ENCODE peak calls at places on chromosome 3, in ten cellular contexts. One of them, this sample, is unnamed.

GRCh38 chr3:122635789-122636188 is 44.9 kb upstream of the PARP14 start:
- DNase-seq in amniotic stem cell: no peak
- DNase-seq in GM10248: no peak
- DNase-seq in activated CD4-positive, CD25-positive, alpha-beta regulatory T cell treated with anti-CD3 and anti-CD28 coated beads, Interleukin-2, amount 50 U/mL, for 72 hours: no peak
- DNase-seq in NCI-H146: no peak
- DNase-seq in nephron progenitor cell: no peak
- DNase-seq in RCC 7860: no peak
- DNase-seq in left lobe of liver: no peak
- DNase-seq in NCI-H446: no peak
- DNase-seq in GM23248: peak
- DNase-seq in this sample: no peak

GRCh38 chr3:130981469-130981868 is 45.2 kb downstream of the ASTE1 start:
- DNase-seq in amniotic stem cell: no peak
- DNase-seq in GM10248: no peak
- DNase-seq in activated CD4-positive, CD25-positive, alpha-beta regulatory T cell treated with anti-CD3 and anti-CD28 coated beads, Interleukin-2, amount 50 U/mL, for 72 hours: no peak
- DNase-seq in NCI-H146: no peak
- DNase-seq in nephron progenitor cell: no peak
- DNase-seq in RCC 7860: no peak
- DNase-seq in left lobe of liver: no peak
- DNase-seq in NCI-H446: no peak
- DNase-seq in GM23248: no peak
- DNase-seq in this sample: no peak

GRCh38 chr3:58952128-58952917 is 97.5 kb downstream of the CFAP20DC start:
- DNase-seq in amniotic stem cell: no peak
- DNase-seq in GM10248: no peak
- DNase-seq in activated CD4-positive, CD25-positive, alpha-beta regulatory T cell treated with anti-CD3 and anti-CD28 coated beads, Interleukin-2, amount 50 U/mL, for 72 hours: no peak
- DNase-seq in NCI-H146: no peak
- DNase-seq in nephron progenitor cell: no peak
- DNase-seq in RCC 7860: peak
- DNase-seq in left lobe of liver: no peak
- DNase-seq in NCI-H446: no peak
- DNase-seq in GM23248: peak
- DNase-seq in this sample: no peak

GRCh38 chr3:41362638-41363559 is 163.6 kb downstream of the CTNNB1 start:
- DNase-seq in amniotic stem cell: no peak
- DNase-seq in GM10248: no peak
- DNase-seq in activated CD4-positive, CD25-positive, alpha-beta regulatory T cell treated with anti-CD3 and anti-CD28 coated beads, Interleukin-2, amount 50 U/mL, for 72 hours: no peak
- DNase-seq in NCI-H146: peak
- DNase-seq in nephron progenitor cell: no peak
- DNase-seq in RCC 7860: no peak
- DNase-seq in left lobe of liver: no peak
- DNase-seq in NCI-H446: no peak
- DNase-seq in GM23248: peak
- DNase-seq in this sample: no peak

GRCh38 chr3:48595526-48596121 is 495 bp upstream of the COL7A1 start:
- DNase-seq in amniotic stem cell: peak
- DNase-seq in GM10248: no peak
- DNase-seq in activated CD4-positive, CD25-positive, alpha-beta regulatory T cell treated with anti-CD3 and anti-CD28 coated beads, Interleukin-2, amount 50 U/mL, for 72 hours: no peak
- DNase-seq in NCI-H146: no peak
- DNase-seq in nephron progenitor cell: peak
- DNase-seq in RCC 7860: peak
- DNase-seq in left lobe of liver: no peak
- DNase-seq in NCI-H446: no peak
- DNase-seq in GM23248: peak
- DNase-seq in this sample: no peak

GRCh38 chr3:142660904-142661303 is 62.9 kb upstream of the TRPC1 start:
- DNase-seq in amniotic stem cell: no peak
- DNase-seq in GM10248: no peak
- DNase-seq in activated CD4-positive, CD25-positive, alpha-beta regulatory T cell treated with anti-CD3 and anti-CD28 coated beads, Interleukin-2, amount 50 U/mL, for 72 hours: no peak
- DNase-seq in NCI-H146: no peak
- DNase-seq in nephron progenitor cell: no peak
- DNase-seq in RCC 7860: no peak
- DNase-seq in left lobe of liver: no peak
- DNase-seq in NCI-H446: no peak
- DNase-seq in GM23248: no peak
- DNase-seq in this sample: no peak

GRCh38 chr3:127889976-127890650 is 24.9 kb upstream of the KBTBD12 start:
- DNase-seq in amniotic stem cell: no peak
- DNase-seq in GM10248: no peak
- DNase-seq in activated CD4-positive, CD25-positive, alpha-beta regulatory T cell treated with anti-CD3 and anti-CD28 coated beads, Interleukin-2, amount 50 U/mL, for 72 hours: no peak
- DNase-seq in NCI-H146: no peak
- DNase-seq in nephron progenitor cell: no peak
- DNase-seq in RCC 7860: no peak
- DNase-seq in left lobe of liver: no peak
- DNase-seq in NCI-H446: no peak
- DNase-seq in GM23248: peak
- DNase-seq in this sample: no peak

GRCh38 chr3:69838217-69838616 is 99.0 kb downstream of the MITF start:
- DNase-seq in amniotic stem cell: peak
- DNase-seq in GM10248: no peak
- DNase-seq in activated CD4-positive, CD25-positive, alpha-beta regulatory T cell treated with anti-CD3 and anti-CD28 coated beads, Interleukin-2, amount 50 U/mL, for 72 hours: no peak
- DNase-seq in NCI-H146: no peak
- DNase-seq in nephron progenitor cell: no peak
- DNase-seq in RCC 7860: no peak
- DNase-seq in left lobe of liver: no peak
- DNase-seq in NCI-H446: no peak
- DNase-seq in GM23248: peak
- DNase-seq in this sample: no peak

GRCh38 chr3:59425371-59425770 is 375.5 kb upstream of the CFAP20DC start:
- DNase-seq in amniotic stem cell: peak
- DNase-seq in GM10248: no peak
- DNase-seq in activated CD4-positive, CD25-positive, alpha-beta regulatory T cell treated with anti-CD3 and anti-CD28 coated beads, Interleukin-2, amount 50 U/mL, for 72 hours: no peak
- DNase-seq in NCI-H146: no peak
- DNase-seq in nephron progenitor cell: no peak
- DNase-seq in RCC 7860: peak
- DNase-seq in left lobe of liver: no peak
- DNase-seq in NCI-H446: no peak
- DNase-seq in GM23248: peak
- DNase-seq in this sample: no peak

GRCh38 chr3:121819236-121819635 is 15.6 kb downstream of the IQCB1 start:
- DNase-seq in amniotic stem cell: no peak
- DNase-seq in GM10248: no peak
- DNase-seq in activated CD4-positive, CD25-positive, alpha-beta regulatory T cell treated with anti-CD3 and anti-CD28 coated beads, Interleukin-2, amount 50 U/mL, for 72 hours: no peak
- DNase-seq in NCI-H146: no peak
- DNase-seq in nephron progenitor cell: no peak
- DNase-seq in RCC 7860: no peak
- DNase-seq in left lobe of liver: no peak
- DNase-seq in NCI-H446: no peak
- DNase-seq in GM23248: no peak
- DNase-seq in this sample: no peak

GRCh38 chr3:66418432-66419052 is 82.3 kb downstream of the LRIG1 start:
- DNase-seq in amniotic stem cell: no peak
- DNase-seq in GM10248: no peak
- DNase-seq in activated CD4-positive, CD25-positive, alpha-beta regulatory T cell treated with anti-CD3 and anti-CD28 coated beads, Interleukin-2, amount 50 U/mL, for 72 hours: no peak
- DNase-seq in NCI-H146: no peak
- DNase-seq in nephron progenitor cell: no peak
- DNase-seq in RCC 7860: no peak
- DNase-seq in left lobe of liver: no peak
- DNase-seq in NCI-H446: no peak
- DNase-seq in GM23248: no peak
- DNase-seq in this sample: no peak

GRCh38 chr3:31699309-31699953 is 166.7 kb downstream of the STT3B start:
- DNase-seq in amniotic stem cell: no peak
- DNase-seq in GM10248: no peak
- DNase-seq in activated CD4-positive, CD25-positive, alpha-beta regulatory T cell treated with anti-CD3 and anti-CD28 coated beads, Interleukin-2, amount 50 U/mL, for 72 hours: no peak
- DNase-seq in NCI-H146: no peak
- DNase-seq in nephron progenitor cell: no peak
- DNase-seq in RCC 7860: peak
- DNase-seq in left lobe of liver: no peak
- DNase-seq in NCI-H446: no peak
- DNase-seq in GM23248: peak
- DNase-seq in this sample: no peak

GRCh38 chr3:50617911-50618481 is 1.0 kb downstream of the MAPKAPK3 start:
- DNase-seq in amniotic stem cell: no peak
- DNase-seq in GM10248: no peak
- DNase-seq in activated CD4-positive, CD25-positive, alpha-beta regulatory T cell treated with anti-CD3 and anti-CD28 coated beads, Interleukin-2, amount 50 U/mL, for 72 hours: no peak
- DNase-seq in NCI-H146: no peak
- DNase-seq in nephron progenitor cell: no peak
- DNase-seq in RCC 7860: no peak
- DNase-seq in left lobe of liver: no peak
- DNase-seq in NCI-H446: no peak
- DNase-seq in GM23248: peak
- DNase-seq in this sample: no peak

GRCh38 chr3:67059443-67059842 is 61.3 kb downstream of the KBTBD8 start:
- DNase-seq in amniotic stem cell: no peak
- DNase-seq in GM10248: no peak
- DNase-seq in activated CD4-positive, CD25-positive, alpha-beta regulatory T cell treated with anti-CD3 and anti-CD28 coated beads, Interleukin-2, amount 50 U/mL, for 72 hours: no peak
- DNase-seq in NCI-H146: no peak
- DNase-seq in nephron progenitor cell: no peak
- DNase-seq in RCC 7860: no peak
- DNase-seq in left lobe of liver: no peak
- DNase-seq in NCI-H446: no peak
- DNase-seq in GM23248: no peak
- DNase-seq in this sample: no peak

GRCh38 chr3:69288161-69288895 is 97.6 kb downstream of the FRMD4B start:
- DNase-seq in amniotic stem cell: no peak
- DNase-seq in GM10248: peak
- DNase-seq in activated CD4-positive, CD25-positive, alpha-beta regulatory T cell treated with anti-CD3 and anti-CD28 coated beads, Interleukin-2, amount 50 U/mL, for 72 hours: peak
- DNase-seq in NCI-H146: peak
- DNase-seq in nephron progenitor cell: peak
- DNase-seq in RCC 7860: no peak
- DNase-seq in left lobe of liver: no peak
- DNase-seq in NCI-H446: no peak
- DNase-seq in GM23248: no peak
- DNase-seq in this sample: no peak

GRCh38 chr3:42442640-42443039 is 32.2 kb upstream of the LYZL4 start:
- DNase-seq in amniotic stem cell: no peak
- DNase-seq in GM10248: no peak
- DNase-seq in activated CD4-positive, CD25-positive, alpha-beta regulatory T cell treated with anti-CD3 and anti-CD28 coated beads, Interleukin-2, amount 50 U/mL, for 72 hours: no peak
- DNase-seq in NCI-H146: no peak
- DNase-seq in nephron progenitor cell: no peak
- DNase-seq in RCC 7860: no peak
- DNase-seq in left lobe of liver: no peak
- DNase-seq in NCI-H446: no peak
- DNase-seq in GM23248: peak
- DNase-seq in this sample: no peak

GRCh38 chr3:97815149-97815917 is 6.5 kb upstream of the CRYBG3 start:
- DNase-seq in amniotic stem cell: no peak
- DNase-seq in GM10248: no peak
- DNase-seq in activated CD4-positive, CD25-positive, alpha-beta regulatory T cell treated with anti-CD3 and anti-CD28 coated beads, Interleukin-2, amount 50 U/mL, for 72 hours: no peak
- DNase-seq in NCI-H146: no peak
- DNase-seq in nephron progenitor cell: no peak
- DNase-seq in RCC 7860: peak
- DNase-seq in left lobe of liver: no peak
- DNase-seq in NCI-H446: no peak
- DNase-seq in GM23248: peak
- DNase-seq in this sample: no peak

GRCh38 chr3:126402666-126403302 is 8.1 kb downstream of the CFAP100 start:
- DNase-seq in amniotic stem cell: no peak
- DNase-seq in GM10248: no peak
- DNase-seq in activated CD4-positive, CD25-positive, alpha-beta regulatory T cell treated with anti-CD3 and anti-CD28 coated beads, Interleukin-2, amount 50 U/mL, for 72 hours: no peak
- DNase-seq in NCI-H146: no peak
- DNase-seq in nephron progenitor cell: no peak
- DNase-seq in RCC 7860: no peak
- DNase-seq in left lobe of liver: no peak
- DNase-seq in NCI-H446: no peak
- DNase-seq in GM23248: no peak
- DNase-seq in this sample: no peak

GRCh38 chr3:184472723-184473419 is 88.7 kb upstream of the EPHB3 start:
- DNase-seq in amniotic stem cell: no peak
- DNase-seq in GM10248: no peak
- DNase-seq in activated CD4-positive, CD25-positive, alpha-beta regulatory T cell treated with anti-CD3 and anti-CD28 coated beads, Interleukin-2, amount 50 U/mL, for 72 hours: no peak
- DNase-seq in NCI-H146: peak
- DNase-seq in nephron progenitor cell: no peak
- DNase-seq in RCC 7860: no peak
- DNase-seq in left lobe of liver: peak
- DNase-seq in NCI-H446: no peak
- DNase-seq in GM23248: no peak
- DNase-seq in this sample: no peak

GRCh38 chr3:113088616-113089015 is 97.8 kb downstream of the GTPBP8 start:
- DNase-seq in amniotic stem cell: no peak
- DNase-seq in GM10248: no peak
- DNase-seq in activated CD4-positive, CD25-positive, alpha-beta regulatory T cell treated with anti-CD3 and anti-CD28 coated beads, Interleukin-2, amount 50 U/mL, for 72 hours: no peak
- DNase-seq in NCI-H146: no peak
- DNase-seq in nephron progenitor cell: no peak
- DNase-seq in RCC 7860: no peak
- DNase-seq in left lobe of liver: no peak
- DNase-seq in NCI-H446: peak
- DNase-seq in GM23248: no peak
- DNase-seq in this sample: no peak

GRCh38 chr3:140319801-140320200 is 358.1 kb upstream of the TRIM42 start:
- DNase-seq in amniotic stem cell: no peak
- DNase-seq in GM10248: no peak
- DNase-seq in activated CD4-positive, CD25-positive, alpha-beta regulatory T cell treated with anti-CD3 and anti-CD28 coated beads, Interleukin-2, amount 50 U/mL, for 72 hours: no peak
- DNase-seq in NCI-H146: peak
- DNase-seq in nephron progenitor cell: no peak
- DNase-seq in RCC 7860: no peak
- DNase-seq in left lobe of liver: no peak
- DNase-seq in NCI-H446: no peak
- DNase-seq in GM23248: no peak
- DNase-seq in this sample: no peak

GRCh38 chr3:57006048-57006709 is 54.3 kb upstream of the SPATA12 start:
- DNase-seq in amniotic stem cell: no peak
- DNase-seq in GM10248: no peak
- DNase-seq in activated CD4-positive, CD25-positive, alpha-beta regulatory T cell treated with anti-CD3 and anti-CD28 coated beads, Interleukin-2, amount 50 U/mL, for 72 hours: no peak
- DNase-seq in NCI-H146: peak
- DNase-seq in nephron progenitor cell: peak
- DNase-seq in RCC 7860: no peak
- DNase-seq in left lobe of liver: no peak
- DNase-seq in NCI-H446: no peak
- DNase-seq in GM23248: no peak
- DNase-seq in this sample: peak

GRCh38 chr3:61637088-61638051 is 76.0 kb downstream of the PTPRG start:
- DNase-seq in amniotic stem cell: no peak
- DNase-seq in GM10248: peak
- DNase-seq in activated CD4-positive, CD25-positive, alpha-beta regulatory T cell treated with anti-CD3 and anti-CD28 coated beads, Interleukin-2, amount 50 U/mL, for 72 hours: no peak
- DNase-seq in NCI-H146: no peak
- DNase-seq in nephron progenitor cell: no peak
- DNase-seq in RCC 7860: peak
- DNase-seq in left lobe of liver: peak
- DNase-seq in NCI-H446: no peak
- DNase-seq in GM23248: peak
- DNase-seq in this sample: no peak

GRCh38 chr3:43213631-43214030 is 72.7 kb upstream of the SNRK start:
- DNase-seq in amniotic stem cell: no peak
- DNase-seq in GM10248: no peak
- DNase-seq in activated CD4-positive, CD25-positive, alpha-beta regulatory T cell treated with anti-CD3 and anti-CD28 coated beads, Interleukin-2, amount 50 U/mL, for 72 hours: no peak
- DNase-seq in NCI-H146: no peak
- DNase-seq in nephron progenitor cell: no peak
- DNase-seq in RCC 7860: no peak
- DNase-seq in left lobe of liver: no peak
- DNase-seq in NCI-H446: no peak
- DNase-seq in GM23248: no peak
- DNase-seq in this sample: no peak

GRCh38 chr3:244041-244440 is 47.5 kb downstream of the CHL1 start:
- DNase-seq in amniotic stem cell: no peak
- DNase-seq in GM10248: no peak
- DNase-seq in activated CD4-positive, CD25-positive, alpha-beta regulatory T cell treated with anti-CD3 and anti-CD28 coated beads, Interleukin-2, amount 50 U/mL, for 72 hours: no peak
- DNase-seq in NCI-H146: no peak
- DNase-seq in nephron progenitor cell: no peak
- DNase-seq in RCC 7860: no peak
- DNase-seq in left lobe of liver: no peak
- DNase-seq in NCI-H446: no peak
- DNase-seq in GM23248: no peak
- DNase-seq in this sample: no peak

GRCh38 chr3:17023006-17023664 is 138.4 kb downstream of the PLCL2 start:
- DNase-seq in amniotic stem cell: no peak
- DNase-seq in GM10248: peak
- DNase-seq in activated CD4-positive, CD25-positive, alpha-beta regulatory T cell treated with anti-CD3 and anti-CD28 coated beads, Interleukin-2, amount 50 U/mL, for 72 hours: no peak
- DNase-seq in NCI-H146: no peak
- DNase-seq in nephron progenitor cell: no peak
- DNase-seq in RCC 7860: no peak
- DNase-seq in left lobe of liver: no peak
- DNase-seq in NCI-H446: no peak
- DNase-seq in GM23248: no peak
- DNase-seq in this sample: no peak

GRCh38 chr3:66456711-66457173 is 44.1 kb downstream of the LRIG1 start:
- DNase-seq in amniotic stem cell: no peak
- DNase-seq in GM10248: no peak
- DNase-seq in activated CD4-positive, CD25-positive, alpha-beta regulatory T cell treated with anti-CD3 and anti-CD28 coated beads, Interleukin-2, amount 50 U/mL, for 72 hours: no peak
- DNase-seq in NCI-H146: no peak
- DNase-seq in nephron progenitor cell: no peak
- DNase-seq in RCC 7860: no peak
- DNase-seq in left lobe of liver: no peak
- DNase-seq in NCI-H446: no peak
- DNase-seq in GM23248: no peak
- DNase-seq in this sample: no peak

GRCh38 chr3:127406309-127407025 is 118.6 kb upstream of the PRR20G start:
- DNase-seq in amniotic stem cell: no peak
- DNase-seq in GM10248: no peak
- DNase-seq in activated CD4-positive, CD25-positive, alpha-beta regulatory T cell treated with anti-CD3 and anti-CD28 coated beads, Interleukin-2, amount 50 U/mL, for 72 hours: no peak
- DNase-seq in NCI-H146: no peak
- DNase-seq in nephron progenitor cell: no peak
- DNase-seq in RCC 7860: peak
- DNase-seq in left lobe of liver: no peak
- DNase-seq in NCI-H446: no peak
- DNase-seq in GM23248: peak
- DNase-seq in this sample: no peak

This sample was measured in COR-L47.